ENCODE peak calls at places on chromosomes 16 and 17, in nine cellular contexts. A, U, F, H, Q, D, N, X and Z are unnamed samples.

GRCh38 chr16:35908942-35909341 is 2449.5 kb downstream of the TP53TG3F start:
- DNase-seq in H (no peak), D (no peak), N (no peak), A (no peak), U (no peak), X (no peak), F (no peak), Q (no peak), Z (no peak)

GRCh38 chr16:83817022-83817421 is 9.2 kb downstream of the HSBP1 start:
- DNase-seq in D (no peak), U (no peak), X (no peak), Q (no peak), N (no peak), A (no peak), H (no peak), F (no peak), Z (no peak)

GRCh38 chr17:67063146-67063545 is 18.8 kb downstream of the CACNG1 start:
- DNase-seq in N (no peak), Q (no peak), X (no peak), H (no peak), A (no peak), U (no peak), F (no peak), D (no peak), Z (no peak)

GRCh38 chr16:51971184-51971583 is 575.8 kb downstream of the TOX3 start:
- DNase-seq in U (no peak), D (peak; percentile 8), A (peak; percentile 57), F (no peak), Q (peak; percentile 54), X (no peak), N (no peak), H (no peak), Z (no peak)

GRCh38 chr17:15181333-15181732 is 83.8 kb downstream of the PMP22 start:
- DNase-seq in D (no peak), A (no peak), U (no peak), Q (peak; percentile 60), X (no peak), F (no peak), H (no peak), N (no peak), Z (no peak)

GRCh38 chr16:72131036-72131435 is 37.4 kb downstream of the DHX38 start:
- DNase-seq in H (no peak), N (no peak), Q (no peak), A (no peak), F (no peak), X (no peak), D (no peak), U (no peak), Z (no peak)

GRCh38 chr16:31451681-31452351 is 7.5 kb upstream of the ARMC5 start:
- DNase-seq in Q (peak; percentile 78), X (peak; percentile 21), A (no peak), F (no peak), D (peak; percentile 60), N (no peak), U (no peak), H (peak; percentile 58), Z (no peak)

GRCh38 chr16:77143364-77143763 is 47.6 kb upstream of the MON1B start:
- DNase-seq in A (no peak), D (no peak), H (no peak), F (no peak), N (no peak), U (no peak), X (no peak), Q (no peak), Z (no peak)

GRCh38 chr17:38868095-38868967 is 1.5 kb upstream of the LASP1 start:
- DNase-seq in X (peak; percentile 71), Q (peak; percentile 62), D (no peak), N (no peak), U (no peak), H (peak; percentile 72), F (no peak), A (no peak), Z (no peak)

GRCh38 chr17:39776267-39776666 is 38.5 kb downstream of the GRB7 start:
- DNase-seq in H (no peak), F (no peak), U (no peak), Q (no peak), N (no peak), X (peak; percentile 51), A (no peak), D (no peak), Z (no peak)

GRCh38 chr16:29734826-29735225 is 11.0 kb downstream of the C16orf54 start:
- DNase-seq in N (no peak), X (no peak), U (no peak), A (no peak), F (no peak), H (no peak), Q (no peak), D (no peak), Z (no peak)

GRCh38 chr16:49643429-49644142 is 212.3 kb downstream of the ZNF423 start:
- DNase-seq in X (no peak), A (no peak), H (no peak), F (no peak), Q (peak; percentile 74), N (peak; percentile 68), D (no peak), U (no peak), Z (peak; percentile 63)